ENCODE peak calls at places on chromosome 16, in ten cellular contexts. One of them, this sample, is unnamed.
A peak's percentile ranks its signal among the peaks of the same experiment; 100 is the strongest.

GRCh38 chr16:49382916-49383315 is 9.3 kb downstream of the C16orf78 start:
- DNase-seq in CD8-positive, alpha-beta T cell: no peak
- DNase-seq in psoas muscle: no peak
- DNase-seq in PC-3: peak; percentile 1
- DNase-seq in fibroblast of lung: no peak
- DNase-seq in OCI-LY7: peak; percentile 54
- DNase-seq in prostate gland: no peak
- DNase-seq in HepG2: peak; percentile 13
- DNase-seq in right lobe of liver: no peak
- DNase-seq in heart right ventricle: no peak
- DNase-seq in this sample: no peak

GRCh38 chr16:66569131-66569530 is 2.9 kb downstream of the CMTM1 start:
- DNase-seq in CD8-positive, alpha-beta T cell: no peak
- DNase-seq in psoas muscle: no peak
- DNase-seq in PC-3: peak; percentile 14
- DNase-seq in fibroblast of lung: peak; percentile 83
- DNase-seq in OCI-LY7: no peak
- DNase-seq in prostate gland: no peak
- DNase-seq in HepG2: no peak
- DNase-seq in right lobe of liver: no peak
- DNase-seq in heart right ventricle: no peak
- DNase-seq in this sample: no peak

GRCh38 chr16:31537362-31537921 is 9.7 kb downstream of the AHSP start:
- DNase-seq in CD8-positive, alpha-beta T cell: no peak
- DNase-seq in psoas muscle: no peak
- DNase-seq in PC-3: no peak
- DNase-seq in fibroblast of lung: no peak
- DNase-seq in OCI-LY7: no peak
- DNase-seq in prostate gland: no peak
- DNase-seq in HepG2: no peak
- DNase-seq in right lobe of liver: no peak
- DNase-seq in heart right ventricle: peak; percentile 22
- DNase-seq in this sample: no peak

GRCh38 chr16:82756283-82756599 is 129.5 kb downstream of the CDH13 start:
- DNase-seq in CD8-positive, alpha-beta T cell: no peak
- DNase-seq in psoas muscle: no peak
- DNase-seq in PC-3: no peak
- DNase-seq in fibroblast of lung: peak; percentile 63
- DNase-seq in OCI-LY7: no peak
- DNase-seq in prostate gland: no peak
- DNase-seq in HepG2: no peak
- DNase-seq in right lobe of liver: no peak
- DNase-seq in heart right ventricle: no peak
- DNase-seq in this sample: no peak

GRCh38 chr16:51989637-51990230 is 557.2 kb downstream of the TOX3 start:
- DNase-seq in CD8-positive, alpha-beta T cell: no peak
- DNase-seq in psoas muscle: no peak
- DNase-seq in PC-3: no peak
- DNase-seq in fibroblast of lung: no peak
- DNase-seq in OCI-LY7: no peak
- DNase-seq in prostate gland: peak; percentile 23
- DNase-seq in HepG2: no peak
- DNase-seq in right lobe of liver: no peak
- DNase-seq in heart right ventricle: no peak
- DNase-seq in this sample: no peak

GRCh38 chr16:47197536-47198179 is 53.9 kb upstream of the NETO2 start:
- DNase-seq in CD8-positive, alpha-beta T cell: no peak
- DNase-seq in psoas muscle: peak; percentile 79
- DNase-seq in PC-3: no peak
- DNase-seq in fibroblast of lung: peak; percentile 12
- DNase-seq in OCI-LY7: no peak
- DNase-seq in prostate gland: no peak
- DNase-seq in HepG2: no peak
- DNase-seq in right lobe of liver: no peak
- DNase-seq in heart right ventricle: peak; percentile 66
- DNase-seq in this sample: no peak

GRCh38 chr16:1413684-1414531 is 596 bp downstream of the UNKL start:
- DNase-seq in CD8-positive, alpha-beta T cell: peak; percentile 60
- DNase-seq in psoas muscle: peak; percentile 77
- DNase-seq in PC-3: peak; percentile 41
- DNase-seq in fibroblast of lung: peak; percentile 38
- DNase-seq in OCI-LY7: peak; percentile 81
- DNase-seq in prostate gland: no peak
- DNase-seq in HepG2: no peak
- DNase-seq in right lobe of liver: peak; percentile 65
- DNase-seq in heart right ventricle: peak; percentile 69
- DNase-seq in this sample: peak; percentile 74

GRCh38 chr16:4633910-4634635 is 9.4 kb downstream of the MGRN1 start:
- DNase-seq in CD8-positive, alpha-beta T cell: no peak
- DNase-seq in psoas muscle: no peak
- DNase-seq in PC-3: no peak
- DNase-seq in fibroblast of lung: no peak
- DNase-seq in OCI-LY7: no peak
- DNase-seq in prostate gland: no peak
- DNase-seq in HepG2: no peak
- DNase-seq in right lobe of liver: no peak
- DNase-seq in heart right ventricle: no peak
- DNase-seq in this sample: no peak

GRCh38 chr16:1416521-1416941 is 2.0 kb upstream of the UNKL start:
- DNase-seq in CD8-positive, alpha-beta T cell: no peak
- DNase-seq in psoas muscle: no peak
- DNase-seq in PC-3: peak; percentile 20
- DNase-seq in fibroblast of lung: no peak
- DNase-seq in OCI-LY7: no peak
- DNase-seq in prostate gland: no peak
- DNase-seq in HepG2: no peak
- DNase-seq in right lobe of liver: no peak
- DNase-seq in heart right ventricle: no peak
- DNase-seq in this sample: no peak

DNA sequence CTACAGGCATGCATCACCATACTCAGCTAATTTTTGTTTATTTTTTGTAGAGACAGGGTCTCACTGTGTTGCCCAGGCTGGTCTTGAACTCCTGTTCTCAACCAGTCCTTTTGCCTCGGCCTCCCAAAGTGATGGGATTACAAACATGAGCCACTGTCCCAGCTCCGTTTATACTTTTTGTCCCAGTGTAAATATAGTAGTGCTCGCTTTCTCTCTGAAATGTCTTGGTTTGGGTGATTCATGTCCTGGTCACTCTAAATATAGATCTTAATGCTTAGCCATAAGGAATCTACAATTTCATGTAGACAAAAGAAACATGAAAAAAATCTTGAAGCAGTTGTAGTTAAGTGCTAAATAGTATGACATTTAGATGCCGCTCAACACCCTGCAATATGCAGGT is 126.9 kb downstream of the KATNIP start:
- DNase-seq in CD8-positive, alpha-beta T cell: no peak
- DNase-seq in psoas muscle: no peak
- DNase-seq in PC-3: peak; percentile 48
- DNase-seq in fibroblast of lung: peak; percentile 67
- DNase-seq in OCI-LY7: no peak
- DNase-seq in prostate gland: no peak
- DNase-seq in HepG2: no peak
- DNase-seq in right lobe of liver: no peak
- DNase-seq in heart right ventricle: no peak
- DNase-seq in this sample: no peak
- H3K27ac ChIP-seq in CD8-positive, alpha-beta T cell: no peak overlapping the region
- H3K27ac ChIP-seq in psoas muscle: no peak overlapping the region
- H3K27ac ChIP-seq in PC-3: peak overlapping the region; percentile 76
- H3K27ac ChIP-seq in fibroblast of lung: no peak overlapping the region
- H3K27ac ChIP-seq in OCI-LY7: no peak overlapping the region
- H3K27ac ChIP-seq in prostate gland: no peak overlapping the region
- H3K27ac ChIP-seq in HepG2: no peak overlapping the region
- H3K27ac ChIP-seq in right lobe of liver: no peak overlapping the region
- H3K27ac ChIP-seq in heart right ventricle: no peak overlapping the region
- H3K27ac ChIP-seq in this sample: no peak overlapping the region

GRCh38 chr16:80899804-80900592 is 95.6 kb upstream of the CDYL2 start:
- DNase-seq in CD8-positive, alpha-beta T cell: no peak
- DNase-seq in psoas muscle: peak; percentile 87
- DNase-seq in PC-3: peak; percentile 76
- DNase-seq in fibroblast of lung: peak; percentile 92
- DNase-seq in OCI-LY7: no peak
- DNase-seq in prostate gland: peak; percentile 92
- DNase-seq in HepG2: peak; percentile 52
- DNase-seq in right lobe of liver: peak; percentile 81
- DNase-seq in heart right ventricle: peak; percentile 87
- DNase-seq in this sample: no peak

GRCh38 chr16:80896778-80897177 is 92.4 kb upstream of the CDYL2 start:
- DNase-seq in CD8-positive, alpha-beta T cell: no peak
- DNase-seq in psoas muscle: no peak
- DNase-seq in PC-3: no peak
- DNase-seq in fibroblast of lung: no peak
- DNase-seq in OCI-LY7: no peak
- DNase-seq in prostate gland: no peak
- DNase-seq in HepG2: no peak
- DNase-seq in right lobe of liver: no peak
- DNase-seq in heart right ventricle: no peak
- DNase-seq in this sample: no peak

GRCh38 chr16:80903616-80904015 is 99.2 kb upstream of the CDYL2 start:
- DNase-seq in CD8-positive, alpha-beta T cell: no peak
- DNase-seq in psoas muscle: no peak
- DNase-seq in PC-3: no peak
- DNase-seq in fibroblast of lung: no peak
- DNase-seq in OCI-LY7: no peak
- DNase-seq in prostate gland: no peak
- DNase-seq in HepG2: no peak
- DNase-seq in right lobe of liver: no peak
- DNase-seq in heart right ventricle: no peak
- DNase-seq in this sample: no peak

GRCh38 chr16:80902306-80903154 is 98.1 kb upstream of the CDYL2 start:
- DNase-seq in CD8-positive, alpha-beta T cell: no peak
- DNase-seq in psoas muscle: no peak
- DNase-seq in PC-3: no peak
- DNase-seq in fibroblast of lung: no peak
- DNase-seq in OCI-LY7: no peak
- DNase-seq in prostate gland: no peak
- DNase-seq in HepG2: no peak
- DNase-seq in right lobe of liver: no peak
- DNase-seq in heart right ventricle: no peak
- DNase-seq in this sample: no peak

GRCh38 chr16:80900593-80900954 is 96.2 kb upstream of the CDYL2 start:
- DNase-seq in CD8-positive, alpha-beta T cell: no peak
- DNase-seq in psoas muscle: no peak
- DNase-seq in PC-3: no peak
- DNase-seq in fibroblast of lung: no peak
- DNase-seq in OCI-LY7: no peak
- DNase-seq in prostate gland: no peak
- DNase-seq in HepG2: no peak
- DNase-seq in right lobe of liver: no peak
- DNase-seq in heart right ventricle: no peak
- DNase-seq in this sample: no peak
- H3K4me3 ChIP-seq in CD8-positive, alpha-beta T cell: no peak overlapping the region
- H3K4me3 ChIP-seq in psoas muscle: no peak overlapping the region
- H3K4me3 ChIP-seq in PC-3: no peak overlapping the region
- H3K4me3 ChIP-seq in fibroblast of lung: no peak overlapping the region
- H3K4me3 ChIP-seq in OCI-LY7: no peak overlapping the region
- H3K4me3 ChIP-seq in prostate gland: no peak overlapping the region
- H3K4me3 ChIP-seq in HepG2: no peak overlapping the region
- H3K4me3 ChIP-seq in right lobe of liver: no peak overlapping the region
- H3K4me3 ChIP-seq in heart right ventricle: no peak overlapping the region
- H3K4me3 ChIP-seq in this sample: no peak overlapping the region

DNA sequence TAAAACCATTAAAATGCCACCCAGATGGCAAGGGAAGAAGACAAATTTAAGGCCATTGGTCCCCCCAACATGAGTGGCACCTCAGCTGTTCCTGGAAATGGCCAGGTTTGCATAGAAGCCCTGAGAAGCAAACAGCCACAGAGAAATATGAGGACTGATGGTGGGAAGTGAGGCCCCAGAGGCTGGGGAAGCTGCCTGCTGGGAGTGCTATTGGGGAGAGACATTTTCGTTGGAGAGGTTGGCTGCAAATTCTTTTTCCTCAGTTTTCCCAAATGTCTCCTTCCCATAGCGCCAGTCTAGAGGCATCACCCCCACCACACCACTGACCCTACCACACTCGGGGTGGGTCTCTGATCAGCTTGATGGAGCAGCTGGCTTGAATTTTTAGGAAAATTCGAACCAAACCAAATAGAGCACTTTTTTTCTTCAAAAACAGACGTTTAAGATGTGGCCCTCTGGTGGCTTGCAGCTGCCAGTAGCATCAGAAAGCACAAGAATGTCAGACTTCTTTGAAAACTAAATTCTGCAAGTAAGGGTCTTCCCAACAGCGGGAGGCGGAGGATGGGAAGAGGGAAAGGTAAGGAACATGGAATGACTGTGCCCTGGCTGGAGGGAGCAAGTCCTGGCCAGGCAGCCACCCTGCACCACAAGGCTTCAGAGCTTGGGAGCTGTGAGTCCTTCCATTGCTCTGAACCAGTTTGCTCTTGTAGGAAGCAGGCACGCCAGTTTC is 13.2 kb upstream of the SLC12A3 start:
- DNase-seq in CD8-positive, alpha-beta T cell: no peak
- DNase-seq in psoas muscle: no peak
- DNase-seq in PC-3: no peak
- DNase-seq in fibroblast of lung: peak; percentile 30
- DNase-seq in OCI-LY7: peak; percentile 65
- DNase-seq in prostate gland: no peak
- DNase-seq in HepG2: peak; percentile 35
- DNase-seq in right lobe of liver: no peak
- DNase-seq in heart right ventricle: no peak
- DNase-seq in this sample: no peak
- TF ChIP-seq CTCF in CD8-positive, alpha-beta T cell: no peak
- TF ChIP-seq CTCF in psoas muscle: no peak
- TF ChIP-seq CTCF in PC-3: peak; percentile 49
- TF ChIP-seq CTCF in fibroblast of lung: peak; percentile 61
- TF ChIP-seq CTCF in OCI-LY7: peak; percentile 85
- TF ChIP-seq CTCF in prostate gland: peak; percentile 4
- TF ChIP-seq CTCF in HepG2: peak; percentile 53
- TF ChIP-seq CTCF in right lobe of liver: peak; percentile 22
- TF ChIP-seq CTCF in heart right ventricle: no peak
- TF ChIP-seq CTCF in this sample: peak; percentile 37

DNA sequence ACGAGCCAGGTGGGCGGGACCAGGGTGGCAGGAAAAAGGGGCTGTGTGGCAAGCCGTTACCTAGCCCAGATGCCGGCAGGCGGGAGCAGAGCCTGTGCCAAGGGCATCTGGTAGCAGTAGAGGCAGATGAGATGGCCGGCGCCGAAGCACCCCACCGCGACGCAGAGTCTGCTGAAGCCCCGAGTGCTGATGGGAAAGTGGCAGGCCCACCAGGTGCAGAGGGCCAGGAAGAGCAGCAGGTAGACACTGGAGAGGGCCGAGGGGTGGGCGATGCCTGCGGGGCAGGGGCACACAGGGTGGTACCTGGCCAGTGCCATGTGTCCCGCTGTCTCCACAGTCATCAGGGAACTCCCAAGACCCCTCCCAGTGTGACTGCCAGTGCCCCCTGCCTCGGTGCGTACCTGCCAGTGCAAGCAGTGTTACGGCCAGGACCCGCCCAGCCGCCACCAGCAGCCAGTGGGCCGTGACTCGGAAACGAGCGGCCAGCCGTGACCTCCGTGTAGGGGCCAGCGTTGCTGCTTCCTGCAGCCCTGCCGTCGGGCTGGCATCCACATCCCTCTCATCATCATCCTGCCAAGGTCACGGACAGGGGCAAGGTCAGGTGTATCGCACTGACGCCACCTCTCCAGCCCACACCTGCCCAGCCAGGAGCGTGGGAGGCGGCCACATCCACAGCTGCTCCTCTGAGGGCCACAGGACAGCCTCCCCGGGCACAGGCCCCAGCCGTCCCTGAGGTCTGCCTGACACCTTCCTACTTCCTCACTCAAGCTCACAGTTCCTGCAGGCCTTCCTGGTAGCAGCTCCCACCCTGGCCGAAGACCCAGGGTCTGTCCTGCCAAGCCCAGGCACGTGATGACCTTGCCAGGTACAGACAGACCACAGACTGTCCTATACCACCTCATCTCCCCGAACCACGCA is 32.1 kb downstream of the CTU2 start:
- DNase-seq in CD8-positive, alpha-beta T cell: no peak
- DNase-seq in psoas muscle: no peak
- DNase-seq in PC-3: no peak
- DNase-seq in fibroblast of lung: no peak
- DNase-seq in OCI-LY7: peak; percentile 34
- DNase-seq in prostate gland: no peak
- DNase-seq in HepG2: no peak
- DNase-seq in right lobe of liver: no peak
- DNase-seq in heart right ventricle: no peak
- DNase-seq in this sample: no peak
- H3K27ac ChIP-seq in CD8-positive, alpha-beta T cell: no peak overlapping the region
- H3K27ac ChIP-seq in psoas muscle: no peak overlapping the region
- H3K27ac ChIP-seq in PC-3: no peak overlapping the region
- H3K27ac ChIP-seq in fibroblast of lung: no peak overlapping the region
- H3K27ac ChIP-seq in OCI-LY7: no peak overlapping the region
- H3K27ac ChIP-seq in prostate gland: peak overlapping the region; percentile 53
- H3K27ac ChIP-seq in HepG2: no peak overlapping the region
- H3K27ac ChIP-seq in right lobe of liver: no peak overlapping the region
- H3K27ac ChIP-seq in heart right ventricle: no peak overlapping the region
- H3K27ac ChIP-seq in this sample: no peak overlapping the region

This sample was measured in RWPE2.